ENCODE peak calls at places on chromosomes 7 and 10, in seven cellular contexts. Q, O, W, M, E, B and H are unnamed samples.

GRCh38 chr10:71735709-71736569 is 16.4 kb upstream of the C10orf105 start:
- DNase-seq in Q (no peak), O (no peak), W (no peak), M (no peak), E (no peak), B (no peak), H (no peak)

GRCh38 chr10:80468002-80468401 is 13.9 kb downstream of the TSPAN14 start:
- DNase-seq in Q (peak; percentile 80), O (no peak), W (no peak), M (no peak), E (no peak), B (peak; percentile 90), H (no peak)

GRCh38 chr10:77253037-77253436 is 384.6 kb downstream of the KCNMA1 start:
- DNase-seq in Q (no peak), O (no peak), W (no peak), M (no peak), E (no peak), B (no peak), H (no peak)

GRCh38 chr7:133703547-133703946 is 423.6 kb upstream of the LRGUK start:
- DNase-seq in Q (no peak), O (peak; percentile 85), W (no peak), M (peak; percentile 95), E (peak; percentile 85), B (no peak), H (no peak)

GRCh38 chr10:58873161-58873560 is 303.3 kb upstream of the PHYHIPL start:
- DNase-seq in Q (no peak), O (no peak), W (no peak), M (no peak), E (no peak), B (no peak), H (no peak)

GRCh38 chr7:71661671-71662224 is 529.8 kb downstream of the GALNT17 start:
- DNase-seq in Q (no peak), O (no peak), W (no peak), M (no peak), E (no peak), B (no peak), H (no peak)

GRCh38 chr10:3472705-3473078 is 300.1 kb upstream of the PITRM1 start:
- DNase-seq in Q (no peak), O (no peak), W (peak; percentile 78), M (peak; percentile 67), E (peak; percentile 43), B (no peak), H (peak; percentile 36)

GRCh38 chr10:21727452-21728168 is 193.6 kb downstream of the MLLT10 start:
- DNase-seq in Q (no peak), O (no peak), W (peak; percentile 61), M (peak; percentile 41), E (peak; percentile 25), B (peak; percentile 69), H (peak; percentile 84)

GRCh38 chr7:19107392-19108147 is 9.9 kb downstream of the TWIST1 start:
- DNase-seq in Q (peak; percentile 73), O (no peak), W (no peak), M (peak; percentile 59), E (peak; percentile 82), B (peak; percentile 25), H (no peak)

GRCh38 chr7:19105546-19105945 is 11.9 kb downstream of the TWIST1 start:
- DNase-seq in Q (no peak), O (no peak), W (no peak), M (no peak), E (no peak), B (no peak), H (no peak)

GRCh38 chr7:19108985-19109946 is 8.2 kb downstream of the TWIST1 start:
- DNase-seq in Q (no peak), O (no peak), W (no peak), M (no peak), E (no peak), B (no peak), H (no peak)

GRCh38 chr7:19106308-19107141 is 10.9 kb downstream of the TWIST1 start:
- DNase-seq in Q (no peak), O (no peak), W (no peak), M (no peak), E (peak; percentile 41), B (no peak), H (no peak)

DNA sequence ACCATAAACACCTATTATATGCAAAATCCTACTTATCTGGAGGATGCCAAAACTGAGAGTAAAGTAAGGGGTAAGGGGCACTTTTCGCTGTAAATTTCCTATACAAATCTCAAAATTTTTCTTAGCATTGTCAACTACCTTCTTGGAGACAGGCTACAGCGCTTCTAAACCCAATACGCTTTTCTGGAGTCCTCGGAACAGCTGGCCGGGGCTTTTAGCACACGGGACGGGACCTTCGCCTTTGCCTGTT is 10.4 kb downstream of the TWIST1 start:
- DNase-seq in Q (no peak), O (no peak), W (no peak), M (no peak), E (no peak), B (no peak), H (no peak)
- H3K4me3 ChIP-seq in Q (peak overlapping the region; percentile 49), O (peak overlapping the region; percentile 65), W (no peak overlapping the region), M (peak overlapping the region; percentile 64), E (peak overlapping the region; percentile 49), B (no peak overlapping the region), H (no peak overlapping the region)

DNA sequence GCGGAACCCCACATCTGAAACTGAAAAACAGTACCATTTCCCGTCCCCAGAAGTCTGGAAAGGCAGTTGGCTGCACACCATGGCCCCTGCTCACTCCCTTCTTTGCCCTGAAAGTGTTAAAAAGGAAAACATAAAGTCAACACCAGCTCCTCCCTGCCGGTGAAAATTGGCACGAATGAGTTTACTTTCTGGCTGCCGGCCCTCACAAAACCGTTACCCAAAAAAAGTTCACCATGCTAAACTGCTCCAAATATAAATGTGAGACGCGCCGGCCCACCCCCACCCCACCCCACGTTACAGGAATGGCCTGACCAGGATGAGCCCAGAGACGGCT is 1.2 kb downstream of the DIP2C start:
- DNase-seq in Q (no peak), O (no peak), W (no peak), M (no peak), E (no peak), B (no peak), H (no peak)
- H3K4me3 ChIP-seq in Q (peak overlapping the region; percentile 94), O (peak overlapping the region; percentile 76), W (peak overlapping the region; percentile 98), M (peak overlapping the region; percentile 85), E (peak overlapping the region; percentile 63), B (peak overlapping the region; percentile 47), H (peak overlapping the region; percentile 73)

GRCh38 chr7:17307033-17307432 is 8.6 kb downstream of the AHR start:
- DNase-seq in Q (no peak), O (no peak), W (no peak), M (no peak), E (no peak), B (no peak), H (no peak)
- H3K4me3 ChIP-seq in Q (no peak overlapping the region), O (no peak overlapping the region), W (no peak overlapping the region), M (no peak overlapping the region), E (no peak overlapping the region), B (no peak overlapping the region), H (no peak overlapping the region)

GRCh38 chr7:8149222-8149621 is 112.7 kb downstream of the ICA1 start:
- DNase-seq in Q (no peak), O (no peak), W (no peak), M (no peak), E (no peak), B (peak; percentile 63), H (no peak)
- H3K4me3 ChIP-seq in Q (no peak overlapping the region), O (no peak overlapping the region), W (no peak overlapping the region), M (no peak overlapping the region), E (no peak overlapping the region), B (no peak overlapping the region), H (no peak overlapping the region)

GRCh38 chr7:47936323-47936722 is 11.9 kb downstream of the PKD1L1 start:
- DNase-seq in Q (no peak), O (no peak), W (no peak), M (no peak), E (no peak), B (no peak), H (no peak)

GRCh38 chr7:47938574-47939165 is 9.6 kb downstream of the PKD1L1 start:
- DNase-seq in Q (no peak), O (no peak), W (peak; percentile 56), M (no peak), E (no peak), B (no peak), H (peak; percentile 4)

GRCh38 chr7:47939425-47940036 is 8.7 kb downstream of the PKD1L1 start:
- DNase-seq in Q (no peak), O (no peak), W (no peak), M (no peak), E (no peak), B (no peak), H (no peak)

GRCh38 chr7:47937065-47937687 is 11.1 kb downstream of the PKD1L1 start:
- DNase-seq in Q (no peak), O (no peak), W (no peak), M (no peak), E (peak; percentile 43), B (no peak), H (no peak)

GRCh38 chr7:47937711-47938573 is 10.3 kb downstream of the PKD1L1 start:
- DNase-seq in Q (no peak), O (no peak), W (no peak), M (no peak), E (no peak), B (no peak), H (no peak)
- H3K4me3 ChIP-seq in Q (no peak overlapping the region), O (no peak overlapping the region), W (no peak overlapping the region), M (no peak overlapping the region), E (no peak overlapping the region), B (no peak overlapping the region), H (no peak overlapping the region)